ENCODE peak calls at places on chromosomes 12 and 14, in four cellular contexts. I, M, J and N are unnamed samples.

GRCh38 chr12:116708826-116709756 is 28.8 kb downstream of the SPRING1 start:
- DNase-seq in I (peak; percentile 74), M (no peak), J (peak; percentile 70), N (no peak)

GRCh38 chr12:1517007-1517406 is 77.4 kb downstream of the FBXL14 start:
- DNase-seq in I (peak; percentile 58), M (no peak), J (peak; percentile 87), N (no peak)

GRCh38 chr12:32512379-32512778 is 113.0 kb downstream of the FGD4 start:
- DNase-seq in I (no peak), M (no peak), J (no peak), N (no peak)

GRCh38 chr12:106594447-106594846 is 11.6 kb downstream of the RFX4 start:
- DNase-seq in I (peak; percentile 34), M (no peak), J (no peak), N (no peak)

GRCh38 chr12:54175130-54175963 is 13.4 kb downstream of the SMUG1 start:
- DNase-seq in I (no peak), M (no peak), J (no peak), N (no peak)

GRCh38 chr14:100607611-100607956 is 20.4 kb upstream of the BEGAIN start:
- DNase-seq in I (peak; percentile 27), M (no peak), J (no peak), N (no peak)

GRCh38 chr12:50572275-50572674 is 67.5 kb downstream of the DIP2B start:
- DNase-seq in I (peak; percentile 33), M (no peak), J (peak; percentile 94), N (no peak)

GRCh38 chr12:105741786-105742566 is 396.8 kb downstream of the NUAK1 start:
- DNase-seq in I (no peak), M (no peak), J (peak; percentile 86), N (no peak)

GRCh38 chr12:9961106-9961505 is 10.1 kb upstream of the CLEC12A start:
- DNase-seq in I (no peak), M (no peak), J (no peak), N (no peak)

DNA sequence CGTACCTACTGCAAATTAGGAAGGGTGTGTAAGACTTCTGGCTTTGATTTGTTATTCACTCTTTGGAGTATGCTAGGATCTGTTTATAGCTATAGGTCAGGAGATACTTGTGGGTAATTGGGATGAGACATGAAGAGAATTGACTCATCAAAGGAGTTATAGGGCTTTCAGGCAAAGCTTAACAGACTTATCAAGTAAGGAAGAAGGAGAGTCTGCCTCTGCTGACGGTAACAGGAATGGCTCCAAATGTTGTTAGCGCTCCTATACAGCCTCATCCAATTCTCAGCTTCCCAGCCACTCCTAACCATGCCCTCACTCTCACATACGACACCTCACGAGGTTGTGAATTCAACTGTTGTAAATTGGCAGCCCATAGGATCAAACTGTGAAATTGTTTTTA is 140.5 kb downstream of the KCNA5 start:
- DNase-seq in I (no peak), M (no peak), J (no peak), N (no peak)
- TF ChIP-seq CTCF in I (no peak), M (no peak), J (no peak), N (no peak)

GRCh38 chr12:80711866-80712265 is 4.4 kb downstream of the MYF6 start:
- DNase-seq in I (no peak), M (no peak), J (no peak), N (no peak)

GRCh38 chr12:80712866-80713265 is 3.8 kb upstream of the MYF5 start:
- DNase-seq in I (no peak), M (no peak), J (no peak), N (no peak)

GRCh38 chr12:80708535-80709328 is 1.3 kb downstream of the MYF6 start:
- DNase-seq in I (no peak), M (peak; percentile 55), J (peak; percentile 19), N (no peak)

GRCh38 chr12:80709811-80710726 is 2.6 kb downstream of the MYF6 start:
- DNase-seq in I (peak; percentile 43), M (no peak), J (no peak), N (no peak)

DNA sequence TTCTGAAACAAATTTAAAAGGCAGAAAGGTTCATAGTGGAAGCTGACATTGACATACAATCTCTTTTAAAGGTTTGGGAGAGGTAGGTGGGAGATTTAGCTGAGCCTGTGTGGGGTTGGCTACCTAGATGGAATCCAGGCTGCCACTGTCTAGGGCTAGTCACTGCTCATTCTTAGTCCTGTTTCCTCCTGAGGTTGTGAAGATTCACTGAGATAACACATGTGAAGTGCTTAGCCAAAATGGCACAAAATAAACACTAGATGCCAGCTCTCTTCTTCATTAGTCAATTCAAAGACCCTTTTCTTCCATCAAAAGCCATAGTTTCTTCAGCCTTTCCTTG is 3.3 kb downstream of the MYF6 start:
- DNase-seq in I (no peak), M (no peak), J (no peak), N (no peak)
- TF ChIP-seq CTCF in I (no peak), M (no peak), J (no peak), N (no peak)

GRCh38 chr12:2683283-2684025 is 111.3 kb upstream of the FKBP4 start:
- DNase-seq in I (no peak), M (peak; percentile 25), J (no peak), N (no peak)

GRCh38 chr12:2681426-2682205 is 113.2 kb upstream of the FKBP4 start:
- DNase-seq in I (no peak), M (no peak), J (no peak), N (no peak)

GRCh38 chr12:2680676-2681039 is 114.1 kb upstream of the FKBP4 start:
- DNase-seq in I (no peak), M (no peak), J (no peak), N (no peak)

GRCh38 chr12:2679816-2680675 is 114.7 kb upstream of the FKBP4 start:
- DNase-seq in I (no peak), M (no peak), J (no peak), N (no peak)

GRCh38 chr12:2682301-2683282 is 112.2 kb upstream of the FKBP4 start:
- DNase-seq in I (peak; percentile 49), M (peak; percentile 27), J (peak; percentile 54), N (no peak)
- TF ChIP-seq CTCF in I (peak; percentile 63), M (no peak), J (peak; percentile 61), N (peak; percentile 51)

GRCh38 chr12:52561880-52562449 is 9.0 kb upstream of the KRT71 start:
- DNase-seq in I (no peak), M (no peak), J (no peak), N (no peak)
- TF ChIP-seq CTCF in I (peak; percentile 36), M (peak; percentile 20), J (no peak), N (no peak)

DNA sequence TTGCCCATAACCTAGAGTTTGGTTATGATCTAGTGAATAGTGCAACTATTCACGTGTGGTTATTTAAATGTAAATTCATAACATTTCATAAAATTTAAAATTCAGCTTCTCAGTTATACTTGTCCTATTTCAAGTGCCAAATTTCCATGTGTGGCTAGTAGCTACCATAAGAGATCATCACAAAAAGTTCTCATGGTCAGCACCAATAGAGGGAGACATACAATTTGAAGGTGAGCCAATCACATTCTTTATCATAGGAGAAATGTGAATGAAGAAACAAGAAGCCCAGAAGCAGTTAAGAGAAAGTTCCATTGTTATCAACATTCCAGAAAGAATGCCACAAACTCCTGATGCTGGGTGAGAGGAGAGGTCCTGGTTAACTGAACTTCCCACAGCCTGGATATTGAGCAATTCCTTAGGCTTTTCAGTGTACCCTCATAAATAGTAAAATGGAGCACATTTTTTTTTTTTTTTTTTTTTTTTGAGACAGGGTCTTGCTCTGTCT is 892.9 kb upstream of the USP15 start:
- DNase-seq in I (no peak), M (no peak), J (no peak), N (no peak)
- TF ChIP-seq CTCF in I (no peak), M (no peak), J (no peak), N (no peak)

GRCh38 chr12:13210543-13211190 is 14.1 kb downstream of the EMP1 start:
- DNase-seq in I (no peak), M (no peak), J (no peak), N (no peak)

GRCh38 chr12:13209279-13210021 is 12.9 kb downstream of the EMP1 start:
- DNase-seq in I (no peak), M (no peak), J (no peak), N (no peak)

GRCh38 chr12:13210022-13210539 is 13.6 kb downstream of the EMP1 start:
- DNase-seq in I (peak; percentile 30), M (no peak), J (no peak), N (no peak)

GRCh38 chr12:13206560-13206897 is 10.0 kb downstream of the EMP1 start:
- DNase-seq in I (no peak), M (no peak), J (no peak), N (no peak)

DNA sequence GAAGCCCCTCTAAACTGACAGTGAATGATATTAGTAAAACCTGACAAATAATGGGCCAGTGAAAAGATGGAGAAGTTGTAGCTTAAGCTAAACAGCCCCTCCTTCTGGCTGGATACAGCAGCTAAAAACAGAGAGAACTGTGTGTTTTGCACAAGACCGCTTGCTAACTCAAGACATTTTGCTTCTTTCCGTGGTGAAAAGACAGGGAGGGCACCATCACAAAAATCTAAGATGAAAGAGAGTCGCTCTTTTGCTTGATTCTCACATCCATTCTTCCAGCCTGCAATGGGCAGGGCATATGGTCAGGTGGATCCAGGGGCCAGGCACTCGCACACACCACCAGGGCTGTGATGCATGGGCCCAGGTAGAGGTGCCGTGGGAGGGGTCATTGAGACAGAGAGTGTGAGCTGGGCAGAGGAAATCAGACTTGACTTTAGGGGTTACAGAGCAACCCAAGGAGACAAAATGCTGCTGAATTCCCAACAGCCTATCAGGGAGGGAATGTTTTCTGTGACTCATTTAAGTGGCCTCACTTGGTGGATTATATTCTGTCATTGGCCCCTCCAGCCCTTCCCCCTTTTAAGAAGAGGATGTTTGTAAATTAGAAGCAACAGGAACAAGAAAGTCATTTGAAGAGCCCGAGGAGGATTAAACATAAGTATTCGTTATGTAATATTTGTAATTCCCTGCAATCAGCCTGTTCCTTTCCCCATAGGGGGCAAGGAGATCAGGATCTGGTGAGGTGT is 12.2 kb downstream of the EMP1 start:
- DNase-seq in I (peak; percentile 15), M (no peak), J (peak; percentile 57), N (no peak)
- TF ChIP-seq CTCF in I (peak; percentile 73), M (no peak), J (peak; percentile 70), N (peak; percentile 57)

DNA sequence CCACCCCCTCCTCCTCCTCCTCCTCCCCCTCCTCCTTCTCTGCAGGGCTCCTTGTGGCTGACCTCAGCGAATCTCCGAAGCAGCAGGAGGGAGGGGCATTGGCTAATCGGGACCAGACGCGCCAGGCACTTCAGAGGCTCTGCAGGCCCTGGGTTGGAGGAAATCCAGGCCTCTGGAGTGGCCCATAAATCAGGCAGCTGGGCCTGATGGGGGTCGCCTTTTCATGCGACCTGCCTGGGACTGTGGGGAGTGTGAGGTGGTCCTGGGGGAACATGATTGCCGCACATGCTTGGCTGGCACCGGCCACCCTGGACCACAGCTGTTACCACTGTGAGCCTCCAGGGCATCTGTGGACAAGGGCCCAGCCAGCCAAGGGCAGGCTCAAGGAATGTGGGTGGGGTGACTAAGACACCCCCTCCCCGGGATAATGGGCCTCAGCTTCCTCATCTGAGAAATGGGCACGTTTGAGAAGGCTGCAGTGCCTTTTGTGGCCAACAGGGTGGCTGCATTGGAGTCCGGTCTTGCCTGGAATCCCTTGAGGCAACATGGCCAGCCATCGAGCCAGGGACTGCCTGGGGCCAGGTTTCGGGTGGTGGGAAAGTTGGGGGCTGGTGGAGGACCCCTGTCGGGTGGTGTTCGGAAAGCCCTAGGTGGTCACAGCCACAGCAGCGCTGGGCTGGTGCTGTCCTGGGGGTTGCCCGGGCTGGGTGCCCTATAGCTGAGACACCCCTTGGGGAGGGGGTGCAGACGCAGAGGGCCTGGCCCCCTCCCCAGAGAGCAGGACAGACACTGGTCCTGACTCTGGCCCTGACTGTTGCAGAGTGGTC is 12.0 kb downstream of the KIF26A start:
- DNase-seq in I (peak; percentile 89), M (peak; percentile 65), J (peak; percentile 27), N (peak; percentile 90)
- TF ChIP-seq CTCF in I (peak; percentile 50), M (peak; percentile 74), J (peak; percentile 31), N (no peak)